ENCODE peak calls at places on chromosomes 3 and 15, in four cellular contexts. H is NAMALWA; V is CD4-positive, alpha-beta T cell; Q is ureter. B is an unnamed sample.

GRCh38 chr3:111572061-111572460 is 23.1 kb downstream of the ZBED2 start:
- DNase-seq in H (no peak), V (no peak), Q (no peak), B (no peak)

GRCh38 chr3:151434151-151434890 is 26.5 kb downstream of the IGSF10 start:
- DNase-seq in H (no peak), V (no peak), Q (no peak), B (no peak)

GRCh38 chr3:14486460-14486859 is 53.7 kb downstream of the GRIP2 start:
- DNase-seq in H (no peak), V (no peak), Q (no peak), B (no peak)

GRCh38 chr15:51649659-51650521 is 27.3 kb upstream of the DMXL2 start:
- DNase-seq in H (peak), V (peak), Q (peak), B (no peak)

GRCh38 chr3:159824341-159824740 is 164.3 kb upstream of the IL12A start:
- DNase-seq in H (no peak), V (no peak), Q (no peak), B (no peak)

GRCh38 chr3:9397911-9398714 is 698 bp downstream of the SETD5 start:
- DNase-seq in H (peak), V (peak), Q (peak), B (peak)

GRCh38 chr3:172065967-172066762 is 26.8 kb downstream of the FNDC3B start:
- DNase-seq in H (no peak), V (no peak), Q (no peak), B (no peak)

GRCh38 chr3:114035146-114035545 is 21.2 kb downstream of the CCDC191 start:
- DNase-seq in H (no peak), V (no peak), Q (no peak), B (no peak)

GRCh38 chr3:43142472-43142871 is 36.6 kb upstream of the POMGNT2 start:
- DNase-seq in H (no peak), V (no peak), Q (no peak), B (no peak)

GRCh38 chr3:108125550-108126071 is 34.8 kb upstream of the CD47 start:
- DNase-seq in H (peak), V (peak), Q (no peak), B (no peak)

GRCh38 chr3:52196977-52197376 is 983 bp upstream of the ALAS1 start:
- DNase-seq in H (no peak), V (no peak), Q (no peak), B (no peak)

GRCh38 chr3:31185004-31185357 is 290.5 kb upstream of the GADL1 start:
- DNase-seq in H (no peak), V (no peak), Q (no peak), B (no peak)